ENCODE peak calls at places on chromosomes 6 and 20, in eight cellular contexts. Z is HFFc6, G is EL, U is stromal cell of bone marrow, K is right atrium auricular region, I is RPMI7951, N is G401, C is HS-5. D is an unnamed sample.
A peak's percentile ranks its signal among the peaks of the same experiment; 100 is the strongest.

GRCh38 chr6:130577178-130577919 is 211.5 kb downstream of the TMEM200A start:
- DNase-seq in K (no peak), U (no peak), I (no peak), N (no peak), Z (no peak), G (no peak), C (no peak), D (no peak)

GRCh38 chr6:149127212-149127611 is 190.3 kb upstream of the TAB2 start:
- DNase-seq in Z (peak; percentile 40), I (peak; percentile 57), C (peak; percentile 49), U (no peak), N (no peak), K (no peak), G (peak; percentile 72), D (no peak)

GRCh38 chr6:162032620-162033019 is 694.9 kb downstream of the PRKN start:
- DNase-seq in U (peak; percentile 28), I (peak; percentile 37), G (no peak), Z (no peak), C (peak; percentile 13), K (no peak), N (no peak), D (no peak)

GRCh38 chr20:58906894-58907293 is 54.4 kb downstream of the GNAS start:
- DNase-seq in U (no peak), I (peak; percentile 78), G (peak; percentile 61), K (no peak), Z (peak; percentile 49), C (no peak), N (no peak), D (peak; percentile 34)

GRCh38 chr20:571754-572331 is 28.3 kb upstream of the CSNK2A1 start:
- DNase-seq in U (peak; percentile 3), G (peak; percentile 18), K (no peak), C (no peak), I (peak; percentile 50), Z (no peak), N (no peak), D (peak; percentile 30)

GRCh38 chr20:62985089-62985778 is 21.5 kb downstream of the BHLHE23 start:
- DNase-seq in U (no peak), N (no peak), K (no peak), G (no peak), C (no peak), I (no peak), Z (no peak), D (no peak)

GRCh38 chr6:10582774-10583508 is 61.8 kb downstream of the GCNT2 start:
- DNase-seq in C (no peak), U (no peak), N (peak; percentile 66), K (no peak), I (no peak), Z (no peak), G (no peak), D (no peak)

GRCh38 chr20:62638055-62638570 is 4.2 kb upstream of the SLCO4A1 start:
- DNase-seq in N (no peak), G (no peak), I (no peak), U (no peak), Z (no peak), K (no peak), C (no peak), D (no peak)

GRCh38 chr6:40348591-40348990 is 238.6 kb downstream of the LRFN2 start:
- DNase-seq in N (no peak), U (no peak), I (no peak), C (no peak), K (peak; percentile 38), Z (no peak), G (no peak), D (no peak)

GRCh38 chr6:159104163-159104885 is 59.5 kb upstream of the TAGAP start:
- DNase-seq in N (peak; percentile 73), C (no peak), G (peak; percentile 39), I (peak; percentile 48), U (no peak), K (peak; percentile 60), Z (peak; percentile 9), D (peak; percentile 65)

GRCh38 chr20:42435230-42435629 is 754.5 kb downstream of the PTPRT start:
- DNase-seq in K (no peak), N (no peak), C (no peak), G (no peak), U (no peak), I (no peak), Z (no peak), D (no peak)

GRCh38 chr20:17624070-17624469 is 54.2 kb downstream of the DSTN start:
- DNase-seq in I (no peak), N (no peak), Z (no peak), C (no peak), G (no peak), U (no peak), K (no peak), D (no peak)

GRCh38 chr6:73309534-73309783 is 44.6 kb downstream of the DPPA5 start:
- DNase-seq in G (no peak), K (no peak), Z (no peak), C (no peak), I (no peak), U (no peak), N (peak; percentile 64), D (no peak)

GRCh38 chr6:151034825-151035781 is 169.6 kb downstream of the MTHFD1L start:
- DNase-seq in U (no peak), C (no peak), I (no peak), G (no peak), K (peak; percentile 16), Z (no peak), N (no peak), D (no peak)

GRCh38 chr6:119158057-119158848 is 79.8 kb upstream of the FAM184A start:
- DNase-seq in I (peak; percentile 48), G (no peak), Z (no peak), K (peak; percentile 85), N (no peak), U (peak; percentile 96), C (no peak), D (no peak)

GRCh38 chr6:15266423-15266996 is 20.6 kb downstream of the JARID2 start:
- DNase-seq in N (no peak), K (no peak), Z (no peak), U (no peak), G (no peak), C (no peak), I (no peak), D (no peak)

GRCh38 chr20:45833030-45833882 is at the start of gene SNX21:
- DNase-seq in G (peak; percentile 95), N (peak; percentile 82), I (peak; percentile 98), K (peak; percentile 95), Z (peak; percentile 90), C (peak; percentile 91), U (peak; percentile 92), D (peak; percentile 76)

GRCh38 chr6:151451417-151451949 is 443 bp downstream of the RMND1 start:
- DNase-seq in K (no peak), G (no peak), N (no peak), C (no peak), Z (no peak), U (no peak), I (no peak), D (no peak)

GRCh38 chr20:18857640-18858039 is 44.1 kb downstream of the SCP2D1 start:
- DNase-seq in C (no peak), K (no peak), G (peak; percentile 42), N (no peak), I (peak; percentile 82), U (peak; percentile 22), Z (no peak), D (no peak)

D was measured in HT-29.